ENCODE peak calls at places on chromosomes 6 and 20, in ten cellular contexts. One of them, this sample, is unnamed.

GRCh38 chr6:33373950-33374349 is 17.7 kb upstream of the KIFC1 start:
- DNase-seq in PC-3: no peak
- DNase-seq in left lung: no peak
- DNase-seq in fibroblast of mammary gland: no peak
- DNase-seq in mesothelial cell of epicardium: no peak
- DNase-seq in Panc1: no peak
- DNase-seq in WTC11: no peak
- DNase-seq in foreskin fibroblast: no peak
- DNase-seq in RWPE1: no peak
- DNase-seq in HCT116: no peak
- DNase-seq in this sample: no peak

GRCh38 chr6:44234101-44235090 is 11.0 kb downstream of the SLC29A1 start:
- DNase-seq in PC-3: peak
- DNase-seq in left lung: no peak
- DNase-seq in fibroblast of mammary gland: peak
- DNase-seq in mesothelial cell of epicardium: no peak
- DNase-seq in Panc1: no peak
- DNase-seq in WTC11: peak
- DNase-seq in foreskin fibroblast: peak
- DNase-seq in RWPE1: no peak
- DNase-seq in HCT116: no peak
- DNase-seq in this sample: no peak

GRCh38 chr6:138815797-138816528 is 20.1 kb downstream of the ECT2L start:
- DNase-seq in PC-3: peak
- DNase-seq in left lung: no peak
- DNase-seq in fibroblast of mammary gland: peak
- DNase-seq in mesothelial cell of epicardium: no peak
- DNase-seq in Panc1: peak
- DNase-seq in WTC11: no peak
- DNase-seq in foreskin fibroblast: peak
- DNase-seq in RWPE1: peak
- DNase-seq in HCT116: peak
- DNase-seq in this sample: no peak

GRCh38 chr6:7261030-7261841 is 51.8 kb downstream of the SSR1 start:
- DNase-seq in PC-3: peak
- DNase-seq in left lung: peak
- DNase-seq in fibroblast of mammary gland: peak
- DNase-seq in mesothelial cell of epicardium: peak
- DNase-seq in Panc1: no peak
- DNase-seq in WTC11: peak
- DNase-seq in foreskin fibroblast: peak
- DNase-seq in RWPE1: peak
- DNase-seq in HCT116: peak
- DNase-seq in this sample: peak

GRCh38 chr20:48776306-48776705 is 51.5 kb downstream of the PREX1 start:
- DNase-seq in PC-3: no peak
- DNase-seq in left lung: no peak
- DNase-seq in fibroblast of mammary gland: peak
- DNase-seq in mesothelial cell of epicardium: no peak
- DNase-seq in Panc1: no peak
- DNase-seq in WTC11: no peak
- DNase-seq in foreskin fibroblast: peak
- DNase-seq in RWPE1: no peak
- DNase-seq in HCT116: no peak
- DNase-seq in this sample: no peak

GRCh38 chr6:30013296-30013922 is 47.7 kb upstream of the POLR1H start:
- DNase-seq in PC-3: peak
- DNase-seq in left lung: no peak
- DNase-seq in fibroblast of mammary gland: no peak
- DNase-seq in mesothelial cell of epicardium: no peak
- DNase-seq in Panc1: no peak
- DNase-seq in WTC11: peak
- DNase-seq in foreskin fibroblast: no peak
- DNase-seq in RWPE1: peak
- DNase-seq in HCT116: no peak
- DNase-seq in this sample: peak

GRCh38 chr6:28355743-28356665 is 6.3 kb downstream of the ZKSCAN3 start:
- DNase-seq in PC-3: peak
- DNase-seq in left lung: peak
- DNase-seq in fibroblast of mammary gland: peak
- DNase-seq in mesothelial cell of epicardium: peak
- DNase-seq in Panc1: peak
- DNase-seq in WTC11: peak
- DNase-seq in foreskin fibroblast: peak
- DNase-seq in RWPE1: peak
- DNase-seq in HCT116: peak
- DNase-seq in this sample: peak

GRCh38 chr6:43575105-43575771 is 600 bp downstream of the XPO5 start:
- DNase-seq in PC-3: peak
- DNase-seq in left lung: peak
- DNase-seq in fibroblast of mammary gland: peak
- DNase-seq in mesothelial cell of epicardium: no peak
- DNase-seq in Panc1: no peak
- DNase-seq in WTC11: peak
- DNase-seq in foreskin fibroblast: peak
- DNase-seq in RWPE1: peak
- DNase-seq in HCT116: no peak
- DNase-seq in this sample: peak

GRCh38 chr20:43658068-43658722 is 8.7 kb upstream of the MYBL2 start:
- DNase-seq in PC-3: peak
- DNase-seq in left lung: no peak
- DNase-seq in fibroblast of mammary gland: peak
- DNase-seq in mesothelial cell of epicardium: no peak
- DNase-seq in Panc1: no peak
- DNase-seq in WTC11: no peak
- DNase-seq in foreskin fibroblast: peak
- DNase-seq in RWPE1: peak
- DNase-seq in HCT116: no peak
- DNase-seq in this sample: no peak

GRCh38 chr6:44076366-44077200 is 50.7 kb downstream of the MRPL14 start:
- DNase-seq in PC-3: no peak
- DNase-seq in left lung: no peak
- DNase-seq in fibroblast of mammary gland: no peak
- DNase-seq in mesothelial cell of epicardium: peak
- DNase-seq in Panc1: no peak
- DNase-seq in WTC11: no peak
- DNase-seq in foreskin fibroblast: peak
- DNase-seq in RWPE1: no peak
- DNase-seq in HCT116: no peak
- DNase-seq in this sample: peak

GRCh38 chr20:52103469-52103910 is 88.1 kb downstream of the ZFP64 start:
- DNase-seq in PC-3: no peak
- DNase-seq in left lung: no peak
- DNase-seq in fibroblast of mammary gland: peak
- DNase-seq in mesothelial cell of epicardium: no peak
- DNase-seq in Panc1: no peak
- DNase-seq in WTC11: peak
- DNase-seq in foreskin fibroblast: peak
- DNase-seq in RWPE1: peak
- DNase-seq in HCT116: no peak
- DNase-seq in this sample: no peak

GRCh38 chr6:148240463-148240845 is 102.2 kb upstream of the SASH1 start:
- DNase-seq in PC-3: no peak
- DNase-seq in left lung: no peak
- DNase-seq in fibroblast of mammary gland: peak
- DNase-seq in mesothelial cell of epicardium: no peak
- DNase-seq in Panc1: no peak
- DNase-seq in WTC11: no peak
- DNase-seq in foreskin fibroblast: peak
- DNase-seq in RWPE1: no peak
- DNase-seq in HCT116: no peak
- DNase-seq in this sample: no peak

GRCh38 chr20:51220293-51220706 is 197.4 kb upstream of the KCNG1 start:
- DNase-seq in PC-3: peak
- DNase-seq in left lung: no peak
- DNase-seq in fibroblast of mammary gland: peak
- DNase-seq in mesothelial cell of epicardium: no peak
- DNase-seq in Panc1: no peak
- DNase-seq in WTC11: peak
- DNase-seq in foreskin fibroblast: peak
- DNase-seq in RWPE1: peak
- DNase-seq in HCT116: no peak
- DNase-seq in this sample: peak

GRCh38 chr20:54231006-54231405 is 23.1 kb downstream of the PFDN4 start:
- DNase-seq in PC-3: no peak
- DNase-seq in left lung: no peak
- DNase-seq in fibroblast of mammary gland: no peak
- DNase-seq in mesothelial cell of epicardium: no peak
- DNase-seq in Panc1: no peak
- DNase-seq in WTC11: no peak
- DNase-seq in foreskin fibroblast: no peak
- DNase-seq in RWPE1: no peak
- DNase-seq in HCT116: no peak
- DNase-seq in this sample: no peak

GRCh38 chr20:50296450-50297375 is 106.1 kb downstream of the CEBPB start:
- DNase-seq in PC-3: no peak
- DNase-seq in left lung: no peak
- DNase-seq in fibroblast of mammary gland: peak
- DNase-seq in mesothelial cell of epicardium: no peak
- DNase-seq in Panc1: no peak
- DNase-seq in WTC11: no peak
- DNase-seq in foreskin fibroblast: peak
- DNase-seq in RWPE1: no peak
- DNase-seq in HCT116: no peak
- DNase-seq in this sample: no peak

GRCh38 chr20:24972341-24972740 is 20.2 kb downstream of the APMAP start:
- DNase-seq in PC-3: no peak
- DNase-seq in left lung: no peak
- DNase-seq in fibroblast of mammary gland: no peak
- DNase-seq in mesothelial cell of epicardium: no peak
- DNase-seq in Panc1: no peak
- DNase-seq in WTC11: no peak
- DNase-seq in foreskin fibroblast: no peak
- DNase-seq in RWPE1: no peak
- DNase-seq in HCT116: no peak
- DNase-seq in this sample: no peak

GRCh38 chr6:169724554-169725269 is 412 bp upstream of the PHF10 start:
- DNase-seq in PC-3: peak
- DNase-seq in left lung: peak
- DNase-seq in fibroblast of mammary gland: no peak
- DNase-seq in mesothelial cell of epicardium: peak
- DNase-seq in Panc1: no peak
- DNase-seq in WTC11: peak
- DNase-seq in foreskin fibroblast: peak
- DNase-seq in RWPE1: peak
- DNase-seq in HCT116: no peak
- DNase-seq in this sample: peak

GRCh38 chr6:22785036-22785435 is 215.7 kb downstream of the HDGFL1 start:
- DNase-seq in PC-3: no peak
- DNase-seq in left lung: no peak
- DNase-seq in fibroblast of mammary gland: no peak
- DNase-seq in mesothelial cell of epicardium: no peak
- DNase-seq in Panc1: no peak
- DNase-seq in WTC11: no peak
- DNase-seq in foreskin fibroblast: no peak
- DNase-seq in RWPE1: no peak
- DNase-seq in HCT116: no peak
- DNase-seq in this sample: peak

GRCh38 chr20:46093531-46093930 is 3.8 kb upstream of the NCOA5 start:
- DNase-seq in PC-3: peak
- DNase-seq in left lung: no peak
- DNase-seq in fibroblast of mammary gland: peak
- DNase-seq in mesothelial cell of epicardium: no peak
- DNase-seq in Panc1: no peak
- DNase-seq in WTC11: no peak
- DNase-seq in foreskin fibroblast: peak
- DNase-seq in RWPE1: no peak
- DNase-seq in HCT116: no peak
- DNase-seq in this sample: no peak
- TF ChIP-seq CTCF in PC-3: peak
- TF ChIP-seq CTCF in left lung: no peak
- TF ChIP-seq CTCF in fibroblast of mammary gland: peak
- TF ChIP-seq CTCF in mesothelial cell of epicardium: no peak
- TF ChIP-seq CTCF in Panc1: no peak
- TF ChIP-seq CTCF in WTC11: no peak
- TF ChIP-seq CTCF in foreskin fibroblast: no peak
- TF ChIP-seq CTCF in RWPE1: no peak
- TF ChIP-seq CTCF in HCT116: no peak
- TF ChIP-seq CTCF in this sample: no peak

DNA sequence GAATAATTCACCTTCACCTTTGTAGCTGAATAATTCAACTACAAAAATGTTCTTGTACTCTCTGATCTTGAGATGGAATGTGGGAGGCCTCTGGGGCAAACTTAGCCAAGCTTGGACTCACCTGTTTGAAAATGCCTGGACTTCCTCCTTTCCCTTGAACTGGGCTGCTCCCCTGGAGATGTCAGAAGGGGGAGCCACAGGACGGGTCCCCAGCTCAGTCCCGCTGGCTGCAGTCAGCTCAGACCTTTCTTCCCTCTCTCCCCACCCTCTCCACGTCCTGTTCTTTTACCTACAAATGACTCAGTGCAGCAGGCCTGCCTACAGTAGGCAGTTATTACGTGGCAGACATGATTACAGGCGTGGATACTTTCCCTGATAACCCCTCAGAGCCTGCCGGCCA is 131.5 kb upstream of the RALGAPA2 start:
- DNase-seq in PC-3: peak
- DNase-seq in left lung: no peak
- DNase-seq in fibroblast of mammary gland: no peak
- DNase-seq in mesothelial cell of epicardium: no peak
- DNase-seq in Panc1: no peak
- DNase-seq in WTC11: peak
- DNase-seq in foreskin fibroblast: no peak
- DNase-seq in RWPE1: no peak
- DNase-seq in HCT116: no peak
- DNase-seq in this sample: no peak
- TF ChIP-seq CTCF in PC-3: peak
- TF ChIP-seq CTCF in left lung: no peak
- TF ChIP-seq CTCF in fibroblast of mammary gland: no peak
- TF ChIP-seq CTCF in mesothelial cell of epicardium: no peak
- TF ChIP-seq CTCF in Panc1: no peak
- TF ChIP-seq CTCF in WTC11: no peak
- TF ChIP-seq CTCF in foreskin fibroblast: no peak
- TF ChIP-seq CTCF in RWPE1: no peak
- TF ChIP-seq CTCF in HCT116: no peak
- TF ChIP-seq CTCF in this sample: no peak

GRCh38 chr20:20593447-20594170 is 118.8 kb downstream of the RALGAPA2 start:
- DNase-seq in PC-3: peak
- DNase-seq in left lung: peak
- DNase-seq in fibroblast of mammary gland: peak
- DNase-seq in mesothelial cell of epicardium: no peak
- DNase-seq in Panc1: peak
- DNase-seq in WTC11: peak
- DNase-seq in foreskin fibroblast: peak
- DNase-seq in RWPE1: peak
- DNase-seq in HCT116: peak
- DNase-seq in this sample: peak

GRCh38 chr20:20594171-20594530 is 118.3 kb downstream of the RALGAPA2 start:
- DNase-seq in PC-3: peak
- DNase-seq in left lung: no peak
- DNase-seq in fibroblast of mammary gland: peak
- DNase-seq in mesothelial cell of epicardium: no peak
- DNase-seq in Panc1: no peak
- DNase-seq in WTC11: no peak
- DNase-seq in foreskin fibroblast: peak
- DNase-seq in RWPE1: peak
- DNase-seq in HCT116: no peak
- DNase-seq in this sample: no peak
- TF ChIP-seq CTCF in PC-3: no peak
- TF ChIP-seq CTCF in left lung: peak
- TF ChIP-seq CTCF in fibroblast of mammary gland: peak
- TF ChIP-seq CTCF in mesothelial cell of epicardium: no peak
- TF ChIP-seq CTCF in Panc1: no peak
- TF ChIP-seq CTCF in WTC11: no peak
- TF ChIP-seq CTCF in foreskin fibroblast: peak
- TF ChIP-seq CTCF in RWPE1: peak
- TF ChIP-seq CTCF in HCT116: no peak
- TF ChIP-seq CTCF in this sample: peak

GRCh38 chr6:1473598-1473997 is 84.2 kb downstream of the FOXF2 start:
- DNase-seq in PC-3: no peak
- DNase-seq in left lung: no peak
- DNase-seq in fibroblast of mammary gland: no peak
- DNase-seq in mesothelial cell of epicardium: no peak
- DNase-seq in Panc1: no peak
- DNase-seq in WTC11: no peak
- DNase-seq in foreskin fibroblast: peak
- DNase-seq in RWPE1: no peak
- DNase-seq in HCT116: no peak
- DNase-seq in this sample: no peak
- TF ChIP-seq CTCF in PC-3: no peak
- TF ChIP-seq CTCF in left lung: no peak
- TF ChIP-seq CTCF in fibroblast of mammary gland: no peak
- TF ChIP-seq CTCF in mesothelial cell of epicardium: no peak
- TF ChIP-seq CTCF in Panc1: no peak
- TF ChIP-seq CTCF in WTC11: no peak
- TF ChIP-seq CTCF in foreskin fibroblast: no peak
- TF ChIP-seq CTCF in RWPE1: no peak
- TF ChIP-seq CTCF in HCT116: no peak
- TF ChIP-seq CTCF in this sample: no peak

This sample was measured in neural crest cell.